ENCODE peak calls at places on chromosomes 12 and 14, in five cellular contexts. L, D, G, F and J are unnamed samples.

GRCh38 chr14:44989497-44990440 is 27.8 kb downstream of the TOGARAM1 start:
- DNase-seq in L (no peak), D (no peak), G (no peak), F (no peak), J (no peak)

GRCh38 chr12:53122961-53123468 is 19.7 kb downstream of the SOAT2 start:
- DNase-seq in L (no peak), D (no peak), G (no peak), F (no peak), J (peak)

GRCh38 chr12:109246221-109246620 is 62.9 kb downstream of the FOXN4 start:
- DNase-seq in L (no peak), D (no peak), G (no peak), F (no peak), J (no peak)

GRCh38 chr12:52405922-52406385 is at the start of gene KRT82:
- DNase-seq in L (no peak), D (no peak), G (no peak), F (no peak), J (no peak)

GRCh38 chr12:26789731-26790644 is 43.0 kb downstream of the ITPR2 start:
- DNase-seq in L (no peak), D (no peak), G (no peak), F (peak), J (no peak)

GRCh38 chr12:123139926-123140674 is 10.8 kb downstream of the PITPNM2 start:
- DNase-seq in L (no peak), D (no peak), G (no peak), F (no peak), J (no peak)

GRCh38 chr12:120110550-120111501 is 5.7 kb downstream of the RAB35 start:
- DNase-seq in L (no peak), D (no peak), G (no peak), F (no peak), J (no peak)

GRCh38 chr12:91127751-91128150 is 16.5 kb upstream of the LUM start:
- DNase-seq in L (no peak), D (no peak), G (no peak), F (peak), J (no peak)

GRCh38 chr12:132194056-132194455 is 49.8 kb downstream of the NOC4L start:
- DNase-seq in L (peak), D (no peak), G (no peak), F (no peak), J (no peak)

GRCh38 chr14:92637228-92637627 is 111.2 kb downstream of the LGMN start:
- DNase-seq in L (no peak), D (no peak), G (peak), F (peak), J (no peak)

GRCh38 chr12:65335021-65335714 is 56.7 kb downstream of the MSRB3 start:
- DNase-seq in L (peak), D (no peak), G (no peak), F (peak), J (no peak)

GRCh38 chr12:81128930-81129554 is 51.2 kb downstream of the ACSS3 start:
- DNase-seq in L (peak), D (no peak), G (peak), F (peak), J (no peak)
- TF ChIP-seq CTCF in L (peak), D (peak), G (peak), F (peak), J (peak)

DNA sequence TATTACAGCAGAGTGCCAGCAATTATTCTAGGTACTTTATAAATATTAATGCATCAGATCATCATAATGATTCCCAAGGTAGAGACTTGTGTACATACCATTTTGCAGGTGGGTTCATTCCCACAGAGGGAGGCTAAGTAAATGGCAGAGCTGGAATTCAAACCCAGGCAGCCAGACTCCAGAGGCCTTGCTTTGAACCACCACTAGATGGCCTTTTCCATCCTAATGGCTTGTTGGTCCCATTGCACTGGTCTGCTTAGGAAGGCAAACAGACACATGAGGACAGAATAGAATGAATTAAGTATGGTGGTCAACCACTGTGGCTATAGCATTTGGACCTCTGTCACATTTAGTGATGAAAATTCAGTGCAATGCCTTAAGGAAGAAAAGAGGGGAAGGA is 158.7 kb downstream of the METTL25 start:
- DNase-seq in L (no peak), D (no peak), G (no peak), F (peak), J (no peak)
- TF ChIP-seq CTCF in L (peak), D (no peak), G (peak), F (peak), J (peak)

GRCh38 chr14:41925409-41925808 is 318.7 kb downstream of the LRFN5 start:
- DNase-seq in L (no peak), D (no peak), G (peak), F (no peak), J (no peak)
- TF ChIP-seq CTCF in L (peak), D (no peak), G (peak), F (peak), J (peak)

GRCh38 chr12:13135336-13136178 is 32.1 kb upstream of the GSG1 start:
- DNase-seq in L (no peak), D (peak), G (peak), F (peak), J (peak)
- TF ChIP-seq CTCF in L (no peak), D (no peak), G (peak), F (peak), J (peak)

GRCh38 chr14:28001002-28001401 is 765.6 kb upstream of the FOXG1 start:
- DNase-seq in L (no peak), D (no peak), G (no peak), F (no peak), J (no peak)
- TF ChIP-seq CTCF in L (no peak), D (no peak), G (no peak), F (no peak), J (no peak)

GRCh38 chr14:31205681-31206535 is 1.7 kb downstream of the HECTD1 start:
- DNase-seq in L (no peak), D (no peak), G (peak), F (peak), J (no peak)
- TF ChIP-seq CTCF in L (no peak), D (no peak), G (no peak), F (no peak), J (no peak)

DNA sequence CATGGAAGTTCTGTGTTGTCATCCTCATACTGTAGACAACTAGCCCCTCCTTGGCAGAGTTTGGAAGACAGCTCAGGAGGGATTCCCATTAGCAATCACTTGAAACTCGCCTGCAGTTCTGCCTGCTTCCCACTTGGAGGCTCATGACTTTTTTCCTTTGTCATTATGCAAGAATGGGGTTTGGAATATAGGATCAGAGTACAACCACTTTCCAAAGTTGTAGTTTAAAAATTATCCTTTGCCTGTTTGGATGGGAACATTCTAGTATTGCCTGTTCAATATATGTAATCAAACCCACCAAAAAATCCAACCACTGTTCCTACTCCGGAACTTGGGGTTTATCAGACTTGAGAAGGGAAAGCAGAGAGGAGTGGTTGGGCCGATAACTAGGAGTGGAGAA is 2.1 kb upstream of the GPD1 start:
- DNase-seq in L (peak), D (no peak), G (peak), F (no peak), J (no peak)
- TF ChIP-seq CTCF in L (peak), D (peak), G (peak), F (peak), J (peak)